ENCODE peak calls at places on chromosomes 6 and 20, in seven cellular contexts. I is upper lobe of right lung; W is suprapubic skin; R is spleen; D is thyroid gland; Y is hepatocyte; N is effector memory CD4-positive, alpha-beta T cell. U is an unnamed sample. For H3K36me3, the result is how much of the 10 kb centered on the place peaks cover.

GRCh38 chr6:21634582-21634981 is 41.0 kb downstream of the SOX4 start:
- DNase-seq in Y (peak), I (no peak), W (no peak), N (no peak), D (no peak), R (no peak), U (no peak)

GRCh38 chr6:42292002-42292735 is 74.5 kb upstream of the MRPS10 start:
- DNase-seq in W (no peak), R (no peak), N (no peak), Y (no peak), D (no peak), I (no peak), U (no peak)

GRCh38 chr6:137926207-137926731 is 59.2 kb downstream of the TNFAIP3 start:
- DNase-seq in R (no peak), N (no peak), I (no peak), D (no peak), Y (peak), W (no peak), U (no peak)

GRCh38 chr6:45256697-45257695 is 71.1 kb upstream of the RUNX2 start:
- DNase-seq in W (no peak), D (no peak), N (no peak), I (no peak), Y (no peak), R (no peak), U (no peak)

GRCh38 chr6:1574083-1574761 is 35.5 kb upstream of the FOXC1 start:
- DNase-seq in N (no peak), D (peak), R (no peak), W (no peak), I (no peak), Y (no peak), U (no peak)

GRCh38 chr20:20371681-20372080 is 3.8 kb downstream of the INSM1 start:
- DNase-seq in R (no peak), D (no peak), I (no peak), N (no peak), W (no peak), Y (no peak), U (no peak)

GRCh38 chr20:33926425-33926824 is 67.3 kb upstream of the RALY start:
- DNase-seq in I (no peak), N (no peak), Y (no peak), W (no peak), D (no peak), R (no peak), U (no peak)

GRCh38 chr6:125188037-125188436 is 34.5 kb downstream of the TPD52L1 start:
- DNase-seq in N (no peak), W (no peak), D (no peak), Y (no peak), R (no peak), I (no peak), U (no peak)

GRCh38 chr6:159505140-159505922 is 187.7 kb downstream of the SOD2 start:
- DNase-seq in D (peak), R (no peak), I (peak), Y (no peak), N (no peak), W (no peak), U (no peak)

GRCh38 chr6:109381007-109381746 is 1.1 kb downstream of the CD164 start:
- DNase-seq in Y (no peak), R (no peak), I (no peak), D (no peak), W (no peak), N (no peak), U (no peak)

GRCh38 chr20:43564993-43565757 is 6.3 kb downstream of the SGK2 start:
- DNase-seq in D (no peak), W (no peak), R (no peak), I (no peak), Y (no peak), N (no peak), U (no peak)

GRCh38 chr6:166640342-166641043 is 13.4 kb upstream of the RPS6KA2 start:
- DNase-seq in D (peak), R (peak), Y (no peak), I (peak), W (no peak), N (no peak), U (no peak)

GRCh38 chr20:50120935-50121693 is 8.2 kb upstream of the UBE2V1 start:
- DNase-seq in D (peak), N (peak), W (peak), I (peak), Y (peak), R (peak), U (peak)

GRCh38 chr6:156880913-156881312 is 103.7 kb downstream of the ARID1B start:
- DNase-seq in N (no peak), I (no peak), Y (no peak), R (no peak), W (no peak), D (peak), U (no peak)

GRCh38 chr20:24469116-24470030 is at the start of gene SYNDIG1:
- DNase-seq in I (no peak), W (no peak), N (no peak), D (peak), Y (peak), R (no peak), U (peak)

GRCh38 chr6:144897441-144897921 is 612.3 kb downstream of the UTRN start:
- DNase-seq in I (no peak), R (no peak), W (no peak), D (no peak), N (no peak), Y (peak), U (no peak)

GRCh38 chr20:20184149-20184548 is 131.8 kb downstream of the CFAP61 start:
- DNase-seq in R (no peak), W (no peak), I (no peak), N (no peak), D (no peak), Y (no peak), U (no peak)

GRCh38 chr20:53989401-53989800 is 81.0 kb downstream of the BCAS1 start:
- DNase-seq in I (no peak), N (no peak), W (no peak), R (no peak), D (no peak), Y (no peak), U (no peak)

GRCh38 chr20:49563015-49563980 is 4.6 kb downstream of the PTGIS start:
- DNase-seq in Y (no peak), N (no peak), R (no peak), I (no peak), D (no peak), W (peak), U (no peak)

GRCh38 chr6:4358414-4359107 is 223.2 kb upstream of the ECI2 start:
- DNase-seq in D (peak), R (peak), I (peak), W (peak), Y (peak), N (no peak), U (no peak)

GRCh38 chr6:28907394-28907793 is 16.4 kb downstream of the TRIM27 start:
- DNase-seq in W (no peak), D (no peak), N (no peak), R (no peak), Y (no peak), I (no peak), U (no peak)

GRCh38 chr6:2038096-2038495 is 207.3 kb downstream of the GMDS start:
- DNase-seq in N (peak), D (no peak), R (no peak), W (no peak), Y (no peak), I (no peak), U (no peak)

GRCh38 chr6:81875776-81876293 is 123.4 kb upstream of the TENT5A start:
- DNase-seq in N (no peak), I (no peak), D (no peak), R (no peak), W (no peak), Y (no peak), U (no peak)

GRCh38 chr20:35510946-35511735 is 18.3 kb downstream of the C20orf173 start:
- DNase-seq in N (no peak), D (no peak), R (no peak), W (no peak), I (no peak), Y (no peak), U (no peak)

GRCh38 chr20:2612073-2612472 is 40.4 kb upstream of the NOP56 start:
- DNase-seq in W (no peak), D (no peak), R (no peak), N (no peak), Y (no peak), I (no peak), U (no peak)

GRCh38 chr6:151858294-151858693 is 50.8 kb downstream of the ESR1 start:
- DNase-seq in W (no peak), Y (no peak), R (no peak), D (no peak), N (no peak), I (no peak), U (no peak)

DNA sequence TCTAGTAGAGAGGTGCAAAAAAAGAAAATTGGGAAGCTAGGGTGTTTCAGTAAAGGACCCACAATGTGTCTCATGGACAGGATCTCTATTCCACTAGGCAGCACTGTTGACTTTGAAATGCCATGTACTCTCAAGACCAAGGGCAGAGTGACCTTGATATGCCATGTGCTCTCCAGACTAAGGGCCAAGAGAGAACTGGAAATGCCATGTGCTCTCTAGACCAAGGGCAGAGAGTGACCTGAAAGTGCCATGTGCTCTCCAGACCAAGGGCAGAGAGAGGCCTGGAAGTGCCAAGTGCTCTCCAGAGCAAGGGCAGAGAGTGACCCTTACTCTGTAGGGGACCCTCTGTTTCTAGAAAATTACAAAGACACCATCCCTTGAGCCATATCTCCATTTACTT is 49.3 kb upstream of the HTR1B start:
- DNase-seq in W (no peak), I (no peak), D (no peak), Y (no peak), R (no peak), N (no peak), U (no peak)
- H3K36me3 ChIP-seq in W (under half), I (under half), D (under half), Y (under half), R (under half), N (under half), U (under half)

DNA sequence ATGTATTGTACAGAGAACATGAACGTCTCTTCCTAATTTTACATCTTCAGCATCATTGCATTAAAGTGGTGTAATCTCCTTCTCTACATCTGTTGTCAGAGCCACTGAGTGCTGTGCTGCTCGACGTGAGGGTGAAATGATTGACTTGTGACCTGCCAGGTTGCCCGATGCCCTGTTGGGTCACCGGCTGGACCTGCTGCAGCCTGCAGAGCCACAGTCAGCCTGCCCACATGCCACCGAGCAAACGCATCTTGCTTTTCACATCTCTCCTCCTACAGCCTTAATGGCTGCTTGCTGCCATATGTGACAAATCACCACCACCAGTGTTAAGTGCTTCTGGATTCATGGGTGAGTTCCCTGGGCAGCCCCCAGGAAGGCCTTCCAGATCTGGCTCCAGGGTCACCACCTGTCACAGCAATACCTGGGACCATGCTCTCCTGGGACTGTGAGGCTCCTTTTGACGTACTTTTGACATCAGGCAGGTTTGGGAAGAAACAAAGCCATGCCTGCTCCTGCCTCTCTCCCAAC is 80.3 kb downstream of the ASXL1 start:
- DNase-seq in D (no peak), N (no peak), R (no peak), Y (no peak), I (no peak), W (no peak), U (no peak)
- H3K36me3 ChIP-seq in D (under half), N (half or more), R (under half), Y (under half), I (half or more), W (half or more), U (half or more)

GRCh38 chr20:47568837-47569410 is 67.2 kb downstream of the NCOA3 start:
- DNase-seq in R (no peak), N (no peak), I (no peak), Y (no peak), D (no peak), W (no peak), U (no peak)
- H3K36me3 ChIP-seq in R (under half), N (under half), I (under half), Y (under half), D (under half), W (under half), U (under half)

GRCh38 chr6:56528412-56528841 is 114.3 kb downstream of the DST start:
- DNase-seq in W (no peak), N (no peak), I (no peak), R (no peak), Y (no peak), D (no peak), U (no peak)
- H3K36me3 ChIP-seq in W (half or more), N (under half), I (half or more), R (under half), Y (under half), D (under half), U (half or more)

GRCh38 chr6:7413151-7413823 is 23.7 kb downstream of the RIOK1 start:
- DNase-seq in N (no peak), W (no peak), Y (peak), R (no peak), D (no peak), I (no peak), U (no peak)
- H3K36me3 ChIP-seq in N (half or more), W (half or more), Y (under half), R (under half), D (half or more), I (half or more), U (half or more)

DNA sequence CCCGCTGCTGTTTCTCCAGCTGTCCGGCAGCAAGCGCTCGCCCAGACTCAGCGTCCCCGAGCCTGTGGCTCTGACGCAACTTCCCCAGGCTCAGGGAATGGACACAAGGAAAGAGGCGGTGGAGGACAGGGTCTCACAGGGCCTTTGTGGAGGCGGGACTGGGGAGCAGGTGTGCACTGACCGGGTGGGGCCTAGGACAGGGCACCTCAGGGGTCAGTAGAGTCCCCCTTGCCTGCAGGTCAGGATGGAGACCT is 20.0 kb downstream of the LAMA5 start:
- DNase-seq in W (no peak), R (no peak), Y (no peak), D (no peak), N (no peak), I (no peak), U (no peak)
- H3K36me3 ChIP-seq in W (under half), R (under half), Y (under half), D (under half), N (under half), I (under half), U (half or more)

GRCh38 chr6:53264915-53265615 is 83.7 kb downstream of the ELOVL5 start:
- DNase-seq in R (no peak), W (no peak), I (no peak), Y (no peak), D (no peak), N (no peak), U (no peak)
- H3K36me3 ChIP-seq in R (under half), W (half or more), I (half or more), Y (under half), D (under half), N (half or more), U (half or more)

GRCh38 chr20:1371235-1371782 is 21.5 kb downstream of the FKBP1A start:
- DNase-seq in R (no peak), I (no peak), W (no peak), Y (no peak), D (no peak), N (no peak), U (no peak)
- H3K36me3 ChIP-seq in R (under half), I (half or more), W (under half), Y (under half), D (under half), N (under half), U (under half)

DNA sequence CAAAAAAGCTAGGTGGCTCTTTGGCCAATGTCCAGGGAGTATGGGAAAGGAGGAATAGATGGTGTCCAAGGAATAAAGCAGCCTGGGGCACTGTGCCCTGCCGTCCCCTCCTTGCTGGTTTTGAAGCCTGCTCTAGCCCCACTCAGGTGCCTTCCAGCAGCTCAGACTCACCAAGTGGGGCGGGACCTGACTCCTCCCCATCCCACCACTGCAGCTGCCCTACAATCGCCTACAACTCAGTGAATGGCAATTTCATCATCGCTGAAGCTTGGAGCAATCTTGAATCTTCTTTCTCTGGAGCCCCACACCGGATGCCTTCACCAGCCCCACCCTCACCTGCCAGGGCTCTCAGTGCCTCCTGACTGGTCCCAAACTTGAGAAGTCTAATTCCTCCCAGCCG is 56.4 kb upstream of the NXT1 start:
- DNase-seq in I (no peak), D (no peak), W (no peak), Y (no peak), R (no peak), N (no peak), U (no peak)
- H3K36me3 ChIP-seq in I (under half), D (under half), W (under half), Y (under half), R (under half), N (under half), U (under half)

U was measured in WERI-Rb-1.